ENCODE peak calls at places on chromosomes 7 and 10, in ten cellular contexts. One of them, this sample, is unnamed.

GRCh38 chr7:25469669-25470068 is 241.4 kb upstream of the NPVF start:
- DNase-seq in stimulated activated CD8-positive, alpha-beta memory T cell treated with anti-CD3 and anti-CD28 coated beads, Interleukin-12 subunit alpha, Interleukin-12 subunit beta, amount 100 ng/mL, for 4 hours: no peak
- DNase-seq in NCI-H774: no peak
- DNase-seq in NCI-H345: no peak
- DNase-seq in CMK: no peak
- DNase-seq in mesendoderm: no peak
- DNase-seq in activated CD4-positive, alpha-beta T cell treated with anti-CD3 and anti-CD28 coated beads, Interleukin-2, amount 10 ng/mL, durations not matched to agents 7 days and 5 days: no peak
- DNase-seq in substantia nigra: no peak
- DNase-seq in amygdala: no peak
- DNase-seq in spleen: no peak
- DNase-seq in this sample: no peak

GRCh38 chr7:138116156-138116555 is 39.9 kb downstream of the AKR1D1 start:
- DNase-seq in stimulated activated CD8-positive, alpha-beta memory T cell treated with anti-CD3 and anti-CD28 coated beads, Interleukin-12 subunit alpha, Interleukin-12 subunit beta, amount 100 ng/mL, for 4 hours: no peak
- DNase-seq in NCI-H774: no peak
- DNase-seq in NCI-H345: no peak
- DNase-seq in CMK: no peak
- DNase-seq in mesendoderm: peak
- DNase-seq in activated CD4-positive, alpha-beta T cell treated with anti-CD3 and anti-CD28 coated beads, Interleukin-2, amount 10 ng/mL, durations not matched to agents 7 days and 5 days: no peak
- DNase-seq in substantia nigra: no peak
- DNase-seq in amygdala: no peak
- DNase-seq in spleen: no peak
- DNase-seq in this sample: peak

GRCh38 chr10:59838390-59838789 is 68.0 kb downstream of the CCDC6 start:
- DNase-seq in stimulated activated CD8-positive, alpha-beta memory T cell treated with anti-CD3 and anti-CD28 coated beads, Interleukin-12 subunit alpha, Interleukin-12 subunit beta, amount 100 ng/mL, for 4 hours: no peak
- DNase-seq in NCI-H774: no peak
- DNase-seq in NCI-H345: no peak
- DNase-seq in CMK: no peak
- DNase-seq in mesendoderm: no peak
- DNase-seq in activated CD4-positive, alpha-beta T cell treated with anti-CD3 and anti-CD28 coated beads, Interleukin-2, amount 10 ng/mL, durations not matched to agents 7 days and 5 days: no peak
- DNase-seq in substantia nigra: no peak
- DNase-seq in amygdala: no peak
- DNase-seq in spleen: no peak
- DNase-seq in this sample: no peak

GRCh38 chr7:35015346-35015859 is 21.9 kb downstream of the DPY19L1 start:
- DNase-seq in stimulated activated CD8-positive, alpha-beta memory T cell treated with anti-CD3 and anti-CD28 coated beads, Interleukin-12 subunit alpha, Interleukin-12 subunit beta, amount 100 ng/mL, for 4 hours: no peak
- DNase-seq in NCI-H774: no peak
- DNase-seq in NCI-H345: no peak
- DNase-seq in CMK: no peak
- DNase-seq in mesendoderm: peak
- DNase-seq in activated CD4-positive, alpha-beta T cell treated with anti-CD3 and anti-CD28 coated beads, Interleukin-2, amount 10 ng/mL, durations not matched to agents 7 days and 5 days: no peak
- DNase-seq in substantia nigra: no peak
- DNase-seq in amygdala: peak
- DNase-seq in spleen: no peak
- DNase-seq in this sample: no peak

GRCh38 chr10:104300736-104301292 is 31.8 kb downstream of the GSTO2 start:
- DNase-seq in stimulated activated CD8-positive, alpha-beta memory T cell treated with anti-CD3 and anti-CD28 coated beads, Interleukin-12 subunit alpha, Interleukin-12 subunit beta, amount 100 ng/mL, for 4 hours: no peak
- DNase-seq in NCI-H774: peak
- DNase-seq in NCI-H345: peak
- DNase-seq in CMK: no peak
- DNase-seq in mesendoderm: peak
- DNase-seq in activated CD4-positive, alpha-beta T cell treated with anti-CD3 and anti-CD28 coated beads, Interleukin-2, amount 10 ng/mL, durations not matched to agents 7 days and 5 days: peak
- DNase-seq in substantia nigra: peak
- DNase-seq in amygdala: peak
- DNase-seq in spleen: no peak
- DNase-seq in this sample: peak

GRCh38 chr10:112593023-112593422 is 146.0 kb downstream of the VTI1A start:
- DNase-seq in stimulated activated CD8-positive, alpha-beta memory T cell treated with anti-CD3 and anti-CD28 coated beads, Interleukin-12 subunit alpha, Interleukin-12 subunit beta, amount 100 ng/mL, for 4 hours: no peak
- DNase-seq in NCI-H774: no peak
- DNase-seq in NCI-H345: no peak
- DNase-seq in CMK: no peak
- DNase-seq in mesendoderm: no peak
- DNase-seq in activated CD4-positive, alpha-beta T cell treated with anti-CD3 and anti-CD28 coated beads, Interleukin-2, amount 10 ng/mL, durations not matched to agents 7 days and 5 days: no peak
- DNase-seq in substantia nigra: no peak
- DNase-seq in amygdala: no peak
- DNase-seq in spleen: no peak
- DNase-seq in this sample: peak

GRCh38 chr7:79317728-79318127 is 135.7 kb downstream of the MAGI2 start:
- DNase-seq in stimulated activated CD8-positive, alpha-beta memory T cell treated with anti-CD3 and anti-CD28 coated beads, Interleukin-12 subunit alpha, Interleukin-12 subunit beta, amount 100 ng/mL, for 4 hours: no peak
- DNase-seq in NCI-H774: no peak
- DNase-seq in NCI-H345: peak
- DNase-seq in CMK: no peak
- DNase-seq in mesendoderm: peak
- DNase-seq in activated CD4-positive, alpha-beta T cell treated with anti-CD3 and anti-CD28 coated beads, Interleukin-2, amount 10 ng/mL, durations not matched to agents 7 days and 5 days: no peak
- DNase-seq in substantia nigra: no peak
- DNase-seq in amygdala: no peak
- DNase-seq in spleen: no peak
- DNase-seq in this sample: peak

GRCh38 chr7:88102686-88103085 is 117.2 kb downstream of the SRI start:
- DNase-seq in stimulated activated CD8-positive, alpha-beta memory T cell treated with anti-CD3 and anti-CD28 coated beads, Interleukin-12 subunit alpha, Interleukin-12 subunit beta, amount 100 ng/mL, for 4 hours: no peak
- DNase-seq in NCI-H774: no peak
- DNase-seq in NCI-H345: no peak
- DNase-seq in CMK: no peak
- DNase-seq in mesendoderm: peak
- DNase-seq in activated CD4-positive, alpha-beta T cell treated with anti-CD3 and anti-CD28 coated beads, Interleukin-2, amount 10 ng/mL, durations not matched to agents 7 days and 5 days: no peak
- DNase-seq in substantia nigra: no peak
- DNase-seq in amygdala: no peak
- DNase-seq in spleen: no peak
- DNase-seq in this sample: no peak

GRCh38 chr7:150716368-150716767 is at the start of gene GIMAP1:
- DNase-seq in stimulated activated CD8-positive, alpha-beta memory T cell treated with anti-CD3 and anti-CD28 coated beads, Interleukin-12 subunit alpha, Interleukin-12 subunit beta, amount 100 ng/mL, for 4 hours: no peak
- DNase-seq in NCI-H774: no peak
- DNase-seq in NCI-H345: no peak
- DNase-seq in CMK: no peak
- DNase-seq in mesendoderm: no peak
- DNase-seq in activated CD4-positive, alpha-beta T cell treated with anti-CD3 and anti-CD28 coated beads, Interleukin-2, amount 10 ng/mL, durations not matched to agents 7 days and 5 days: peak
- DNase-seq in substantia nigra: no peak
- DNase-seq in amygdala: no peak
- DNase-seq in spleen: peak
- DNase-seq in this sample: no peak

GRCh38 chr10:75407716-75408511 is 6.3 kb upstream of the ZNF503 start:
- DNase-seq in stimulated activated CD8-positive, alpha-beta memory T cell treated with anti-CD3 and anti-CD28 coated beads, Interleukin-12 subunit alpha, Interleukin-12 subunit beta, amount 100 ng/mL, for 4 hours: no peak
- DNase-seq in NCI-H774: no peak
- DNase-seq in NCI-H345: no peak
- DNase-seq in CMK: no peak
- DNase-seq in mesendoderm: peak
- DNase-seq in activated CD4-positive, alpha-beta T cell treated with anti-CD3 and anti-CD28 coated beads, Interleukin-2, amount 10 ng/mL, durations not matched to agents 7 days and 5 days: no peak
- DNase-seq in substantia nigra: no peak
- DNase-seq in amygdala: peak
- DNase-seq in spleen: no peak
- DNase-seq in this sample: peak

GRCh38 chr7:97079300-97079699 is 38.2 kb upstream of the SDHAF3 start:
- DNase-seq in stimulated activated CD8-positive, alpha-beta memory T cell treated with anti-CD3 and anti-CD28 coated beads, Interleukin-12 subunit alpha, Interleukin-12 subunit beta, amount 100 ng/mL, for 4 hours: no peak
- DNase-seq in NCI-H774: no peak
- DNase-seq in NCI-H345: no peak
- DNase-seq in CMK: no peak
- DNase-seq in mesendoderm: no peak
- DNase-seq in activated CD4-positive, alpha-beta T cell treated with anti-CD3 and anti-CD28 coated beads, Interleukin-2, amount 10 ng/mL, durations not matched to agents 7 days and 5 days: no peak
- DNase-seq in substantia nigra: no peak
- DNase-seq in amygdala: no peak
- DNase-seq in spleen: no peak
- DNase-seq in this sample: no peak

GRCh38 chr10:75672272-75672671 is 240.8 kb downstream of the LRMDA start:
- DNase-seq in stimulated activated CD8-positive, alpha-beta memory T cell treated with anti-CD3 and anti-CD28 coated beads, Interleukin-12 subunit alpha, Interleukin-12 subunit beta, amount 100 ng/mL, for 4 hours: no peak
- DNase-seq in NCI-H774: no peak
- DNase-seq in NCI-H345: no peak
- DNase-seq in CMK: no peak
- DNase-seq in mesendoderm: no peak
- DNase-seq in activated CD4-positive, alpha-beta T cell treated with anti-CD3 and anti-CD28 coated beads, Interleukin-2, amount 10 ng/mL, durations not matched to agents 7 days and 5 days: no peak
- DNase-seq in substantia nigra: no peak
- DNase-seq in amygdala: no peak
- DNase-seq in spleen: no peak
- DNase-seq in this sample: no peak

GRCh38 chr7:2523941-2524807 is 4.6 kb downstream of the LFNG start:
- DNase-seq in stimulated activated CD8-positive, alpha-beta memory T cell treated with anti-CD3 and anti-CD28 coated beads, Interleukin-12 subunit alpha, Interleukin-12 subunit beta, amount 100 ng/mL, for 4 hours: no peak
- DNase-seq in NCI-H774: peak
- DNase-seq in NCI-H345: peak
- DNase-seq in CMK: no peak
- DNase-seq in mesendoderm: peak
- DNase-seq in activated CD4-positive, alpha-beta T cell treated with anti-CD3 and anti-CD28 coated beads, Interleukin-2, amount 10 ng/mL, durations not matched to agents 7 days and 5 days: no peak
- DNase-seq in substantia nigra: peak
- DNase-seq in amygdala: peak
- DNase-seq in spleen: peak
- DNase-seq in this sample: peak

GRCh38 chr10:124035928-124036558 is 57.4 kb downstream of the CHST15 start:
- DNase-seq in stimulated activated CD8-positive, alpha-beta memory T cell treated with anti-CD3 and anti-CD28 coated beads, Interleukin-12 subunit alpha, Interleukin-12 subunit beta, amount 100 ng/mL, for 4 hours: peak
- DNase-seq in NCI-H774: no peak
- DNase-seq in NCI-H345: no peak
- DNase-seq in CMK: peak
- DNase-seq in mesendoderm: no peak
- DNase-seq in activated CD4-positive, alpha-beta T cell treated with anti-CD3 and anti-CD28 coated beads, Interleukin-2, amount 10 ng/mL, durations not matched to agents 7 days and 5 days: peak
- DNase-seq in substantia nigra: no peak
- DNase-seq in amygdala: no peak
- DNase-seq in spleen: peak
- DNase-seq in this sample: no peak

GRCh38 chr10:70927221-70927943 is 39.0 kb upstream of the PCBD1 start:
- DNase-seq in stimulated activated CD8-positive, alpha-beta memory T cell treated with anti-CD3 and anti-CD28 coated beads, Interleukin-12 subunit alpha, Interleukin-12 subunit beta, amount 100 ng/mL, for 4 hours: no peak
- DNase-seq in NCI-H774: no peak
- DNase-seq in NCI-H345: no peak
- DNase-seq in CMK: no peak
- DNase-seq in mesendoderm: no peak
- DNase-seq in activated CD4-positive, alpha-beta T cell treated with anti-CD3 and anti-CD28 coated beads, Interleukin-2, amount 10 ng/mL, durations not matched to agents 7 days and 5 days: no peak
- DNase-seq in substantia nigra: no peak
- DNase-seq in amygdala: no peak
- DNase-seq in spleen: no peak
- DNase-seq in this sample: peak

GRCh38 chr7:80848841-80849240 is 70.0 kb downstream of the SEMA3C start:
- DNase-seq in stimulated activated CD8-positive, alpha-beta memory T cell treated with anti-CD3 and anti-CD28 coated beads, Interleukin-12 subunit alpha, Interleukin-12 subunit beta, amount 100 ng/mL, for 4 hours: no peak
- DNase-seq in NCI-H774: no peak
- DNase-seq in NCI-H345: no peak
- DNase-seq in CMK: no peak
- DNase-seq in mesendoderm: no peak
- DNase-seq in activated CD4-positive, alpha-beta T cell treated with anti-CD3 and anti-CD28 coated beads, Interleukin-2, amount 10 ng/mL, durations not matched to agents 7 days and 5 days: no peak
- DNase-seq in substantia nigra: no peak
- DNase-seq in amygdala: no peak
- DNase-seq in spleen: no peak
- DNase-seq in this sample: no peak

GRCh38 chr10:94358480-94358879 is 4.3 kb downstream of the NOC3L start:
- DNase-seq in stimulated activated CD8-positive, alpha-beta memory T cell treated with anti-CD3 and anti-CD28 coated beads, Interleukin-12 subunit alpha, Interleukin-12 subunit beta, amount 100 ng/mL, for 4 hours: no peak
- DNase-seq in NCI-H774: no peak
- DNase-seq in NCI-H345: no peak
- DNase-seq in CMK: no peak
- DNase-seq in mesendoderm: peak
- DNase-seq in activated CD4-positive, alpha-beta T cell treated with anti-CD3 and anti-CD28 coated beads, Interleukin-2, amount 10 ng/mL, durations not matched to agents 7 days and 5 days: no peak
- DNase-seq in substantia nigra: no peak
- DNase-seq in amygdala: no peak
- DNase-seq in spleen: no peak
- DNase-seq in this sample: peak

GRCh38 chr10:100000109-100000502 is 9.6 kb downstream of the DNMBP start:
- DNase-seq in stimulated activated CD8-positive, alpha-beta memory T cell treated with anti-CD3 and anti-CD28 coated beads, Interleukin-12 subunit alpha, Interleukin-12 subunit beta, amount 100 ng/mL, for 4 hours: no peak
- DNase-seq in NCI-H774: no peak
- DNase-seq in NCI-H345: no peak
- DNase-seq in CMK: no peak
- DNase-seq in mesendoderm: no peak
- DNase-seq in activated CD4-positive, alpha-beta T cell treated with anti-CD3 and anti-CD28 coated beads, Interleukin-2, amount 10 ng/mL, durations not matched to agents 7 days and 5 days: no peak
- DNase-seq in substantia nigra: no peak
- DNase-seq in amygdala: no peak
- DNase-seq in spleen: no peak
- DNase-seq in this sample: no peak

GRCh38 chr7:96026606-96027005 is 254.3 kb downstream of the DYNC1I1 start:
- DNase-seq in stimulated activated CD8-positive, alpha-beta memory T cell treated with anti-CD3 and anti-CD28 coated beads, Interleukin-12 subunit alpha, Interleukin-12 subunit beta, amount 100 ng/mL, for 4 hours: no peak
- DNase-seq in NCI-H774: no peak
- DNase-seq in NCI-H345: no peak
- DNase-seq in CMK: no peak
- DNase-seq in mesendoderm: no peak
- DNase-seq in activated CD4-positive, alpha-beta T cell treated with anti-CD3 and anti-CD28 coated beads, Interleukin-2, amount 10 ng/mL, durations not matched to agents 7 days and 5 days: no peak
- DNase-seq in substantia nigra: no peak
- DNase-seq in amygdala: no peak
- DNase-seq in spleen: no peak
- DNase-seq in this sample: peak

GRCh38 chr7:78141533-78142281 is 343.1 kb downstream of the PHTF2 start:
- DNase-seq in stimulated activated CD8-positive, alpha-beta memory T cell treated with anti-CD3 and anti-CD28 coated beads, Interleukin-12 subunit alpha, Interleukin-12 subunit beta, amount 100 ng/mL, for 4 hours: no peak
- DNase-seq in NCI-H774: no peak
- DNase-seq in NCI-H345: no peak
- DNase-seq in CMK: no peak
- DNase-seq in mesendoderm: no peak
- DNase-seq in activated CD4-positive, alpha-beta T cell treated with anti-CD3 and anti-CD28 coated beads, Interleukin-2, amount 10 ng/mL, durations not matched to agents 7 days and 5 days: no peak
- DNase-seq in substantia nigra: no peak
- DNase-seq in amygdala: no peak
- DNase-seq in spleen: no peak
- DNase-seq in this sample: peak

GRCh38 chr7:17062433-17063383 is 180.9 kb upstream of the AGR3 start:
- DNase-seq in stimulated activated CD8-positive, alpha-beta memory T cell treated with anti-CD3 and anti-CD28 coated beads, Interleukin-12 subunit alpha, Interleukin-12 subunit beta, amount 100 ng/mL, for 4 hours: no peak
- DNase-seq in NCI-H774: no peak
- DNase-seq in NCI-H345: no peak
- DNase-seq in CMK: no peak
- DNase-seq in mesendoderm: no peak
- DNase-seq in activated CD4-positive, alpha-beta T cell treated with anti-CD3 and anti-CD28 coated beads, Interleukin-2, amount 10 ng/mL, durations not matched to agents 7 days and 5 days: no peak
- DNase-seq in substantia nigra: no peak
- DNase-seq in amygdala: no peak
- DNase-seq in spleen: no peak
- DNase-seq in this sample: peak

GRCh38 chr10:58637372-58637771 is 124.7 kb downstream of the BICC1 start:
- DNase-seq in stimulated activated CD8-positive, alpha-beta memory T cell treated with anti-CD3 and anti-CD28 coated beads, Interleukin-12 subunit alpha, Interleukin-12 subunit beta, amount 100 ng/mL, for 4 hours: no peak
- DNase-seq in NCI-H774: no peak
- DNase-seq in NCI-H345: no peak
- DNase-seq in CMK: no peak
- DNase-seq in mesendoderm: no peak
- DNase-seq in activated CD4-positive, alpha-beta T cell treated with anti-CD3 and anti-CD28 coated beads, Interleukin-2, amount 10 ng/mL, durations not matched to agents 7 days and 5 days: no peak
- DNase-seq in substantia nigra: no peak
- DNase-seq in amygdala: no peak
- DNase-seq in spleen: no peak
- DNase-seq in this sample: peak

GRCh38 chr7:149720372-149721083 is 52.9 kb downstream of the ZNF467 start:
- DNase-seq in stimulated activated CD8-positive, alpha-beta memory T cell treated with anti-CD3 and anti-CD28 coated beads, Interleukin-12 subunit alpha, Interleukin-12 subunit beta, amount 100 ng/mL, for 4 hours: no peak
- DNase-seq in NCI-H774: no peak
- DNase-seq in NCI-H345: no peak
- DNase-seq in CMK: no peak
- DNase-seq in mesendoderm: peak
- DNase-seq in activated CD4-positive, alpha-beta T cell treated with anti-CD3 and anti-CD28 coated beads, Interleukin-2, amount 10 ng/mL, durations not matched to agents 7 days and 5 days: no peak
- DNase-seq in substantia nigra: peak
- DNase-seq in amygdala: peak
- DNase-seq in spleen: peak
- DNase-seq in this sample: no peak

GRCh38 chr10:83050815-83051214 is 1088.5 kb upstream of the GHITM start:
- DNase-seq in stimulated activated CD8-positive, alpha-beta memory T cell treated with anti-CD3 and anti-CD28 coated beads, Interleukin-12 subunit alpha, Interleukin-12 subunit beta, amount 100 ng/mL, for 4 hours: no peak
- DNase-seq in NCI-H774: no peak
- DNase-seq in NCI-H345: no peak
- DNase-seq in CMK: no peak
- DNase-seq in mesendoderm: no peak
- DNase-seq in activated CD4-positive, alpha-beta T cell treated with anti-CD3 and anti-CD28 coated beads, Interleukin-2, amount 10 ng/mL, durations not matched to agents 7 days and 5 days: no peak
- DNase-seq in substantia nigra: no peak
- DNase-seq in amygdala: no peak
- DNase-seq in spleen: no peak
- DNase-seq in this sample: no peak